ENCODE peak calls at places on chromosomes 5 and 9, in seven cellular contexts. One of them, this sample, is unnamed.
A peak's percentile ranks its signal among the peaks of the same experiment; 100 is the strongest.

GRCh38 chr9:33942471-33943083 is 106.1 kb downstream of the UBAP2 start:
- DNase-seq in SK-N-SH: no peak
- DNase-seq in IMR-90: peak; percentile 93
- DNase-seq in heart left ventricle: no peak
- DNase-seq in hepatocyte: no peak
- DNase-seq in AG04450: peak; percentile 72
- DNase-seq in fibroblast of mammary gland: peak; percentile 77
- DNase-seq in this sample: peak; percentile 82

GRCh38 chr5:105414067-105414466 is 1851.5 kb upstream of the NUDT12 start:
- DNase-seq in SK-N-SH: no peak
- DNase-seq in IMR-90: no peak
- DNase-seq in heart left ventricle: no peak
- DNase-seq in hepatocyte: no peak
- DNase-seq in AG04450: no peak
- DNase-seq in fibroblast of mammary gland: no peak
- DNase-seq in this sample: no peak

GRCh38 chr5:34676409-34676808 is 20.3 kb downstream of the RAI14 start:
- DNase-seq in SK-N-SH: no peak
- DNase-seq in IMR-90: peak; percentile 50
- DNase-seq in heart left ventricle: no peak
- DNase-seq in hepatocyte: no peak
- DNase-seq in AG04450: no peak
- DNase-seq in fibroblast of mammary gland: peak; percentile 47
- DNase-seq in this sample: no peak

GRCh38 chr9:2255128-2255527 is 240.0 kb downstream of the SMARCA2 start:
- DNase-seq in SK-N-SH: no peak
- DNase-seq in IMR-90: no peak
- DNase-seq in heart left ventricle: no peak
- DNase-seq in hepatocyte: no peak
- DNase-seq in AG04450: no peak
- DNase-seq in fibroblast of mammary gland: no peak
- DNase-seq in this sample: no peak

GRCh38 chr9:110764006-110764405 is 95.4 kb downstream of the MUSK start:
- DNase-seq in SK-N-SH: no peak
- DNase-seq in IMR-90: no peak
- DNase-seq in heart left ventricle: no peak
- DNase-seq in hepatocyte: no peak
- DNase-seq in AG04450: no peak
- DNase-seq in fibroblast of mammary gland: no peak
- DNase-seq in this sample: no peak

GRCh38 chr9:83489961-83490360 is 48.2 kb downstream of the FRMD3 start:
- DNase-seq in SK-N-SH: no peak
- DNase-seq in IMR-90: no peak
- DNase-seq in heart left ventricle: no peak
- DNase-seq in hepatocyte: no peak
- DNase-seq in AG04450: no peak
- DNase-seq in fibroblast of mammary gland: no peak
- DNase-seq in this sample: no peak

GRCh38 chr9:112411626-112412027 is 31.7 kb downstream of the HSDL2 start:
- DNase-seq in SK-N-SH: no peak
- DNase-seq in IMR-90: peak; percentile 55
- DNase-seq in heart left ventricle: no peak
- DNase-seq in hepatocyte: no peak
- DNase-seq in AG04450: no peak
- DNase-seq in fibroblast of mammary gland: no peak
- DNase-seq in this sample: peak; percentile 10

GRCh38 chr5:126462239-126463014 is 39.2 kb downstream of the GRAMD2B start:
- DNase-seq in SK-N-SH: no peak
- DNase-seq in IMR-90: peak; percentile 40
- DNase-seq in heart left ventricle: no peak
- DNase-seq in hepatocyte: no peak
- DNase-seq in AG04450: no peak
- DNase-seq in fibroblast of mammary gland: peak; percentile 30
- DNase-seq in this sample: no peak

GRCh38 chr5:72790188-72790587 is 26.3 kb upstream of the TNPO1 start:
- DNase-seq in SK-N-SH: no peak
- DNase-seq in IMR-90: peak; percentile 19
- DNase-seq in heart left ventricle: no peak
- DNase-seq in hepatocyte: no peak
- DNase-seq in AG04450: no peak
- DNase-seq in fibroblast of mammary gland: peak; percentile 53
- DNase-seq in this sample: peak; percentile 45

GRCh38 chr9:130499804-130500263 is 55.1 kb downstream of the ASS1 start:
- DNase-seq in SK-N-SH: peak; percentile 23
- DNase-seq in IMR-90: no peak
- DNase-seq in heart left ventricle: peak; percentile 47
- DNase-seq in hepatocyte: peak; percentile 86
- DNase-seq in AG04450: no peak
- DNase-seq in fibroblast of mammary gland: no peak
- DNase-seq in this sample: no peak

GRCh38 chr9:89418112-89418872 is 79.6 kb downstream of the SEMA4D start:
- DNase-seq in SK-N-SH: no peak
- DNase-seq in IMR-90: no peak
- DNase-seq in heart left ventricle: no peak
- DNase-seq in hepatocyte: no peak
- DNase-seq in AG04450: no peak
- DNase-seq in fibroblast of mammary gland: no peak
- DNase-seq in this sample: no peak

GRCh38 chr5:79511945-79512493 is 1.9 kb downstream of the HOMER1 start:
- DNase-seq in SK-N-SH: no peak
- DNase-seq in IMR-90: no peak
- DNase-seq in heart left ventricle: no peak
- DNase-seq in hepatocyte: no peak
- DNase-seq in AG04450: no peak
- DNase-seq in fibroblast of mammary gland: peak; percentile 14
- DNase-seq in this sample: peak; percentile 18

GRCh38 chr9:98611986-98612505 is 96.7 kb downstream of the GABBR2 start:
- DNase-seq in SK-N-SH: no peak
- DNase-seq in IMR-90: no peak
- DNase-seq in heart left ventricle: no peak
- DNase-seq in hepatocyte: no peak
- DNase-seq in AG04450: no peak
- DNase-seq in fibroblast of mammary gland: no peak
- DNase-seq in this sample: no peak

GRCh38 chr9:70679845-70680244 is 265.4 kb upstream of the KLF9 start:
- DNase-seq in SK-N-SH: no peak
- DNase-seq in IMR-90: peak; percentile 1
- DNase-seq in heart left ventricle: no peak
- DNase-seq in hepatocyte: no peak
- DNase-seq in AG04450: no peak
- DNase-seq in fibroblast of mammary gland: peak; percentile 90
- DNase-seq in this sample: peak; percentile 68

GRCh38 chr5:102314328-102314727 is 18.2 kb upstream of the SLCO4C1 start:
- DNase-seq in SK-N-SH: no peak
- DNase-seq in IMR-90: no peak
- DNase-seq in heart left ventricle: no peak
- DNase-seq in hepatocyte: no peak
- DNase-seq in AG04450: no peak
- DNase-seq in fibroblast of mammary gland: no peak
- DNase-seq in this sample: no peak

GRCh38 chr9:112097712-112098688 is 77.1 kb downstream of the SUSD1 start:
- DNase-seq in SK-N-SH: peak; percentile 60
- DNase-seq in IMR-90: peak; percentile 77
- DNase-seq in heart left ventricle: peak; percentile 49
- DNase-seq in hepatocyte: peak; percentile 85
- DNase-seq in AG04450: peak; percentile 61
- DNase-seq in fibroblast of mammary gland: peak; percentile 76
- DNase-seq in this sample: peak; percentile 60

GRCh38 chr5:20572560-20572959 is 584.6 kb upstream of the CDH18 start:
- DNase-seq in SK-N-SH: no peak
- DNase-seq in IMR-90: peak; percentile 15
- DNase-seq in heart left ventricle: no peak
- DNase-seq in hepatocyte: peak; percentile 13
- DNase-seq in AG04450: no peak
- DNase-seq in fibroblast of mammary gland: peak; percentile 56
- DNase-seq in this sample: no peak

GRCh38 chr5:64954518-64954917 is 185.8 kb downstream of the CWC27 start:
- DNase-seq in SK-N-SH: no peak
- DNase-seq in IMR-90: no peak
- DNase-seq in heart left ventricle: no peak
- DNase-seq in hepatocyte: no peak
- DNase-seq in AG04450: no peak
- DNase-seq in fibroblast of mammary gland: no peak
- DNase-seq in this sample: no peak

GRCh38 chr5:82796643-82797416 is 280.4 kb downstream of the TMEM167A start:
- DNase-seq in SK-N-SH: no peak
- DNase-seq in IMR-90: no peak
- DNase-seq in heart left ventricle: no peak
- DNase-seq in hepatocyte: no peak
- DNase-seq in AG04450: no peak
- DNase-seq in fibroblast of mammary gland: no peak
- DNase-seq in this sample: no peak

GRCh38 chr5:6820851-6821479 is 107.7 kb downstream of the TENT4A start:
- DNase-seq in SK-N-SH: peak; percentile 70
- DNase-seq in IMR-90: no peak
- DNase-seq in heart left ventricle: no peak
- DNase-seq in hepatocyte: peak; percentile 67
- DNase-seq in AG04450: no peak
- DNase-seq in fibroblast of mammary gland: peak; percentile 30
- DNase-seq in this sample: no peak

GRCh38 chr9:17005085-17005484 is 129.8 kb upstream of the CNTLN start:
- DNase-seq in SK-N-SH: no peak
- DNase-seq in IMR-90: peak; percentile 81
- DNase-seq in heart left ventricle: peak; percentile 33
- DNase-seq in hepatocyte: peak; percentile 84
- DNase-seq in AG04450: peak; percentile 51
- DNase-seq in fibroblast of mammary gland: peak; percentile 82
- DNase-seq in this sample: peak; percentile 88

DNA sequence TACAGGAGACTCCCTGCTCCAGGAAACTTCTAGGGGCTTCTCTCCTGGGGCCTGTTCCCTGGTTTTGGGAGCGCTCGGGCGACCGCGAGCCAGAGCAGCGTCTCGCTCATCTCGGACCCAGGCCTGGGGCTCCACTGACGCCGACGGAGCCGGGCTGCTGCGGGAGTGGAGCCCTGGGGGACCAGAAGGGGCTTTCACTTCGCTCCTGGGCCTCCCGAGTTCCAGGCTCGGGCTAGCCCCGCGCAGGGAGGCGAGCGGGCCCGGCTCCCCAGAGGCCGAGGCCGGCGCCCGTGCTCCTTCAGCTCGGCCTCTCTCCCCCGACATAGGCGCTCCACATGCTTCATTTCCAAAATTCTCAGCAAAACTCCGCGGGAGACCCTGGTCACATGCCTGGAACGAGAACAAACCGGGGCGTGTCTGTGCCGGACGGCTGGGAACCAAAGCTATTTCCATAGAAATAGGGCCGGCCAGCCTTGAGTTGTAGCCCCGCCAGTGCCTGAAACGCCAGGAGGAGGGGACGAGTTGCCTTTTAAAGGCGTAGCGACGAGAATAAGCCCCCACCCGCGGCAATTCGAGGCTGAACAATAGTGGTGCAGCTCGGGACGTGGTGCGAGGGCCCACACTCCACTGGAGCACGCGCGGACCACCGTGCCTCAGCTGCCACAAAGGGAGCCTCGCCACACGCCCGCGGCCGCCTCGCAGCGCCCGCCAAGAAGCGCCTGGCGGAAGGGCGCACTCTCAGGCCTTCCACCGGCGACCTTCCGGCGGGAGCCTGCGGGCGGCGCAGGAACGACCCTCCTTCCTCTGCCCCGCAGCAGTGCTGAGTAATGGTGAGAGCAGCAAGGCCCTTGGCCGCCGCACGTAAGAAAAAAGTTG is 1.1 kb upstream of the G3BP1 start:
- DNase-seq in SK-N-SH: peak; percentile 67
- DNase-seq in IMR-90: peak; percentile 42
- DNase-seq in heart left ventricle: peak; percentile 88
- DNase-seq in hepatocyte: peak; percentile 77
- DNase-seq in AG04450: no peak
- DNase-seq in fibroblast of mammary gland: peak; percentile 80
- DNase-seq in this sample: peak; percentile 86
- TF ChIP-seq CTCF in SK-N-SH: no peak
- TF ChIP-seq CTCF in IMR-90: peak; percentile 10
- TF ChIP-seq CTCF in heart left ventricle: no peak
- TF ChIP-seq CTCF in hepatocyte: peak; percentile 14
- TF ChIP-seq CTCF in AG04450: no peak
- TF ChIP-seq CTCF in fibroblast of mammary gland: no peak
- TF ChIP-seq CTCF in this sample: no peak

DNA sequence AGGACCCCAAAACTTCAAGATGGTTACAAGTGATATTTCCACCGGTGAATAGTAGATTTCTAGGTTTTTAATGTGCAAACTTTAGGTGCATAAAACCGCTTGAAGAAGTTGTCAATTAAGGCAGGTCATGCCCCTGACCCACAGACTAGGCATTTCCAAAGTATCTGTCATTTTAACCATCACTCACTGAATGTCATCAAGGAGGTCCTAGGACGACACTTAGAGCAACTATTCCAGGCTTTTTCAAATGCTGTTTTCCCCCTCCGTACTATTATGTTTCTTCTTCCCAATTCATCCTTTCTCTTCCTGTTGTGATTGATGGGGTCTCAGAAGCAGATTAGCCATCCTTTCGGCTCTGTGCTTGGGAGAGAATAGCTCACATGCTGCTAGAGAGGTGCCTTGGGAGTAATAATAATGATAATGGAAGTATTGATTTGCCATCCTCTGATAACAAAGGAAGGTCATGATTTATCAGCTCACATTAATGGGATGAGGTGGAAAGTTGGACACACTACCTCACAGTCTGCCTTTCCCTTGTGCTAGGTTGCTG is 66.8 kb downstream of the PTTG1 start:
- DNase-seq in SK-N-SH: no peak
- DNase-seq in IMR-90: no peak
- DNase-seq in heart left ventricle: no peak
- DNase-seq in hepatocyte: no peak
- DNase-seq in AG04450: no peak
- DNase-seq in fibroblast of mammary gland: no peak
- DNase-seq in this sample: no peak
- H3K4me3 ChIP-seq in SK-N-SH: no peak overlapping the region
- H3K4me3 ChIP-seq in IMR-90: no peak overlapping the region
- H3K4me3 ChIP-seq in heart left ventricle: no peak overlapping the region
- H3K4me3 ChIP-seq in hepatocyte: no peak overlapping the region
- H3K4me3 ChIP-seq in AG04450: no peak overlapping the region
- H3K4me3 ChIP-seq in fibroblast of mammary gland: no peak overlapping the region
- H3K4me3 ChIP-seq in this sample: no peak overlapping the region

GRCh38 chr9:108512426-108513173 is 343.2 kb downstream of the ACTL7B start:
- DNase-seq in SK-N-SH: no peak
- DNase-seq in IMR-90: peak; percentile 31
- DNase-seq in heart left ventricle: no peak
- DNase-seq in hepatocyte: no peak
- DNase-seq in AG04450: no peak
- DNase-seq in fibroblast of mammary gland: peak; percentile 33
- DNase-seq in this sample: no peak
- TF ChIP-seq CTCF in SK-N-SH: no peak
- TF ChIP-seq CTCF in IMR-90: no peak
- TF ChIP-seq CTCF in heart left ventricle: no peak
- TF ChIP-seq CTCF in hepatocyte: no peak
- TF ChIP-seq CTCF in AG04450: no peak
- TF ChIP-seq CTCF in fibroblast of mammary gland: no peak
- TF ChIP-seq CTCF in this sample: no peak

DNA sequence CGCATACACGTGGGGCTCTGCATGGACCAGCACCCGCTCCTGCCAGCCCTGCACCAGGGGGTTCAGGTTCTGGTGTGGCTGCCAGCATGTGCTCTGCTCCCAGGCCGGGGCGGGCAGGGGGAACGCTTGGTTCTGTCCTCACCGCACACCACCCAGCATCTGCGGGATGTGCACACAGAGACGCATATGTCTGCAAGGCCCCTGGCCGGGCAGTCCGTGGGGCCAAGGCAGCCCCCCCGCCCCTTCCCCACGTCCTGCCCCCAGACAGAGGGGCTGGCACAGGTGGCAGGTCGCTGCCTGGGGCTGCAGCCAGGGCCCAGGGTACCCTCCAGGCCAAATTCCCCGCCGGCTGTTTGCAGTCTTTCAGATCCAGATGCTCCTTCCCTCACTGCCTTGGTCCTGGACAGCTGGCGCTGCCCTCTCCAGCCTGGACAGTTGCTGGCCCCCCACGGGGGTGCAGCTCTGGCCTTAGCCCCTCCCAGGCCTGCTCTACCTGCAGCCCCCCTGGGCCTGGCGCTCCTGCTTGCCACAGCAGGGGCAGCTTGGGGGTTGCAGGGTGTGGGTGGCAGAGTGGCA is 18.0 kb upstream of the NRARP start:
- DNase-seq in SK-N-SH: peak; percentile 40
- DNase-seq in IMR-90: no peak
- DNase-seq in heart left ventricle: no peak
- DNase-seq in hepatocyte: no peak
- DNase-seq in AG04450: no peak
- DNase-seq in fibroblast of mammary gland: no peak
- DNase-seq in this sample: no peak
- H3K4me3 ChIP-seq in SK-N-SH: no peak overlapping the region
- H3K4me3 ChIP-seq in IMR-90: no peak overlapping the region
- H3K4me3 ChIP-seq in heart left ventricle: no peak overlapping the region
- H3K4me3 ChIP-seq in hepatocyte: no peak overlapping the region
- H3K4me3 ChIP-seq in AG04450: no peak overlapping the region
- H3K4me3 ChIP-seq in fibroblast of mammary gland: no peak overlapping the region
- H3K4me3 ChIP-seq in this sample: no peak overlapping the region

This sample was measured in foreskin fibroblast.